ENCODE peak calls at places on chromosomes 7 and 10, in six cellular contexts. One of them, this sample, is unnamed.
A peak's percentile ranks its signal among the peaks of the same experiment; 100 is the strongest.

GRCh38 chr7:44141221-44141850 is at the start of gene MYL7:
- DNase-seq in HFF-Myc: no peak
- DNase-seq in C1 segment of cervical spinal cord: no peak
- DNase-seq in stimulated activated CD4-positive, alpha-beta T cell treated with anti-CD3 and anti-CD28 coated beads, Interleukin-2, amount 100 ng/mL, for 48 hours: no peak
- DNase-seq in ureter: no peak
- DNase-seq in testis: no peak
- DNase-seq in this sample: no peak

GRCh38 chr7:22633954-22634474 is 93.0 kb upstream of the IL6 start:
- DNase-seq in C1 segment of cervical spinal cord: no peak
- DNase-seq in testis: no peak
- DNase-seq in ureter: no peak
- DNase-seq in HFF-Myc: no peak
- DNase-seq in stimulated activated CD4-positive, alpha-beta T cell treated with anti-CD3 and anti-CD28 coated beads, Interleukin-2, amount 100 ng/mL, for 48 hours: no peak
- DNase-seq in this sample: no peak

GRCh38 chr10:30366829-30367228 is 17.8 kb upstream of the MTPAP start:
- DNase-seq in testis: no peak
- DNase-seq in C1 segment of cervical spinal cord: no peak
- DNase-seq in HFF-Myc: no peak
- DNase-seq in ureter: no peak
- DNase-seq in stimulated activated CD4-positive, alpha-beta T cell treated with anti-CD3 and anti-CD28 coated beads, Interleukin-2, amount 100 ng/mL, for 48 hours: no peak
- DNase-seq in this sample: no peak

GRCh38 chr7:156642306-156643045 is 1.9 kb downstream of the RNF32 start:
- DNase-seq in HFF-Myc: no peak
- DNase-seq in stimulated activated CD4-positive, alpha-beta T cell treated with anti-CD3 and anti-CD28 coated beads, Interleukin-2, amount 100 ng/mL, for 48 hours: no peak
- DNase-seq in C1 segment of cervical spinal cord: no peak
- DNase-seq in ureter: no peak
- DNase-seq in testis: no peak
- DNase-seq in this sample: no peak

GRCh38 chr10:78473016-78473415 is 439.4 kb downstream of the RPS24 start:
- DNase-seq in ureter: no peak
- DNase-seq in C1 segment of cervical spinal cord: no peak
- DNase-seq in stimulated activated CD4-positive, alpha-beta T cell treated with anti-CD3 and anti-CD28 coated beads, Interleukin-2, amount 100 ng/mL, for 48 hours: no peak
- DNase-seq in testis: no peak
- DNase-seq in HFF-Myc: no peak
- DNase-seq in this sample: no peak

GRCh38 chr10:36676321-36677169 is 448.9 kb upstream of the ANKRD30A start:
- DNase-seq in stimulated activated CD4-positive, alpha-beta T cell treated with anti-CD3 and anti-CD28 coated beads, Interleukin-2, amount 100 ng/mL, for 48 hours: no peak
- DNase-seq in testis: no peak
- DNase-seq in ureter: no peak
- DNase-seq in C1 segment of cervical spinal cord: no peak
- DNase-seq in HFF-Myc: no peak
- DNase-seq in this sample: no peak

GRCh38 chr10:86878973-86879781 is 78.2 kb downstream of the MMRN2 start:
- DNase-seq in HFF-Myc: no peak
- DNase-seq in ureter: no peak
- DNase-seq in stimulated activated CD4-positive, alpha-beta T cell treated with anti-CD3 and anti-CD28 coated beads, Interleukin-2, amount 100 ng/mL, for 48 hours: no peak
- DNase-seq in C1 segment of cervical spinal cord: no peak
- DNase-seq in testis: no peak
- DNase-seq in this sample: no peak

GRCh38 chr7:138070908-138071307 is 5.4 kb upstream of the AKR1D1 start:
- DNase-seq in C1 segment of cervical spinal cord: no peak
- DNase-seq in HFF-Myc: no peak
- DNase-seq in testis: no peak
- DNase-seq in stimulated activated CD4-positive, alpha-beta T cell treated with anti-CD3 and anti-CD28 coated beads, Interleukin-2, amount 100 ng/mL, for 48 hours: no peak
- DNase-seq in ureter: no peak
- DNase-seq in this sample: no peak

GRCh38 chr10:115335366-115335765 is 242.2 kb downstream of the ATRNL1 start:
- DNase-seq in HFF-Myc: no peak
- DNase-seq in stimulated activated CD4-positive, alpha-beta T cell treated with anti-CD3 and anti-CD28 coated beads, Interleukin-2, amount 100 ng/mL, for 48 hours: no peak
- DNase-seq in C1 segment of cervical spinal cord: no peak
- DNase-seq in testis: no peak
- DNase-seq in ureter: no peak
- DNase-seq in this sample: no peak

GRCh38 chr10:116974442-116975005 is 30.5 kb downstream of the SHTN1 start:
- DNase-seq in C1 segment of cervical spinal cord: no peak
- DNase-seq in ureter: no peak
- DNase-seq in HFF-Myc: peak; percentile 26
- DNase-seq in stimulated activated CD4-positive, alpha-beta T cell treated with anti-CD3 and anti-CD28 coated beads, Interleukin-2, amount 100 ng/mL, for 48 hours: no peak
- DNase-seq in testis: peak; percentile 24
- DNase-seq in this sample: no peak

GRCh38 chr10:61752111-61753011 is 89.6 kb downstream of the CABCOCO1 start:
- DNase-seq in testis: no peak
- DNase-seq in ureter: no peak
- DNase-seq in HFF-Myc: peak; percentile 38
- DNase-seq in C1 segment of cervical spinal cord: no peak
- DNase-seq in stimulated activated CD4-positive, alpha-beta T cell treated with anti-CD3 and anti-CD28 coated beads, Interleukin-2, amount 100 ng/mL, for 48 hours: no peak
- DNase-seq in this sample: no peak

GRCh38 chr10:79331226-79331625 is 16.0 kb upstream of the PPIF start:
- DNase-seq in HFF-Myc: no peak
- DNase-seq in C1 segment of cervical spinal cord: no peak
- DNase-seq in ureter: no peak
- DNase-seq in stimulated activated CD4-positive, alpha-beta T cell treated with anti-CD3 and anti-CD28 coated beads, Interleukin-2, amount 100 ng/mL, for 48 hours: no peak
- DNase-seq in testis: no peak
- DNase-seq in this sample: no peak

GRCh38 chr7:145784809-145785780 is 331.5 kb upstream of the CNTNAP2 start:
- DNase-seq in stimulated activated CD4-positive, alpha-beta T cell treated with anti-CD3 and anti-CD28 coated beads, Interleukin-2, amount 100 ng/mL, for 48 hours: no peak
- DNase-seq in HFF-Myc: no peak
- DNase-seq in C1 segment of cervical spinal cord: no peak
- DNase-seq in testis: no peak
- DNase-seq in ureter: no peak
- DNase-seq in this sample: no peak

GRCh38 chr7:146539836-146540235 is 423.2 kb downstream of the CNTNAP2 start:
- DNase-seq in testis: no peak
- DNase-seq in ureter: no peak
- DNase-seq in stimulated activated CD4-positive, alpha-beta T cell treated with anti-CD3 and anti-CD28 coated beads, Interleukin-2, amount 100 ng/mL, for 48 hours: no peak
- DNase-seq in HFF-Myc: no peak
- DNase-seq in C1 segment of cervical spinal cord: no peak
- DNase-seq in this sample: peak; percentile 35

GRCh38 chr7:18667466-18667865 is 171.9 kb downstream of the HDAC9 start:
- DNase-seq in HFF-Myc: peak; percentile 66
- DNase-seq in stimulated activated CD4-positive, alpha-beta T cell treated with anti-CD3 and anti-CD28 coated beads, Interleukin-2, amount 100 ng/mL, for 48 hours: no peak
- DNase-seq in C1 segment of cervical spinal cord: no peak
- DNase-seq in ureter: no peak
- DNase-seq in testis: no peak
- DNase-seq in this sample: no peak

GRCh38 chr7:20591086-20591485 is 24.4 kb upstream of the ABCB5 start:
- DNase-seq in C1 segment of cervical spinal cord: no peak
- DNase-seq in HFF-Myc: no peak
- DNase-seq in stimulated activated CD4-positive, alpha-beta T cell treated with anti-CD3 and anti-CD28 coated beads, Interleukin-2, amount 100 ng/mL, for 48 hours: no peak
- DNase-seq in ureter: no peak
- DNase-seq in testis: no peak
- DNase-seq in this sample: no peak

GRCh38 chr7:50851891-50852290 is 69.2 kb upstream of the GRB10 start:
- DNase-seq in stimulated activated CD4-positive, alpha-beta T cell treated with anti-CD3 and anti-CD28 coated beads, Interleukin-2, amount 100 ng/mL, for 48 hours: no peak
- DNase-seq in C1 segment of cervical spinal cord: no peak
- DNase-seq in ureter: no peak
- DNase-seq in testis: no peak
- DNase-seq in HFF-Myc: no peak
- DNase-seq in this sample: no peak

GRCh38 chr10:62306663-62307062 is 38.0 kb upstream of the RTKN2 start:
- DNase-seq in stimulated activated CD4-positive, alpha-beta T cell treated with anti-CD3 and anti-CD28 coated beads, Interleukin-2, amount 100 ng/mL, for 48 hours: peak; percentile 2
- DNase-seq in ureter: no peak
- DNase-seq in HFF-Myc: no peak
- DNase-seq in testis: no peak
- DNase-seq in C1 segment of cervical spinal cord: no peak
- DNase-seq in this sample: peak; percentile 70

GRCh38 chr7:124276005-124276606 is 243.2 kb upstream of the TMEM229A start:
- DNase-seq in HFF-Myc: peak; percentile 1
- DNase-seq in ureter: no peak
- DNase-seq in stimulated activated CD4-positive, alpha-beta T cell treated with anti-CD3 and anti-CD28 coated beads, Interleukin-2, amount 100 ng/mL, for 48 hours: no peak
- DNase-seq in C1 segment of cervical spinal cord: no peak
- DNase-seq in testis: peak; percentile 70
- DNase-seq in this sample: peak; percentile 15

GRCh38 chr7:82506702-82507101 is 63.1 kb upstream of the CACNA2D1 start:
- DNase-seq in HFF-Myc: no peak
- DNase-seq in ureter: no peak
- DNase-seq in testis: no peak
- DNase-seq in stimulated activated CD4-positive, alpha-beta T cell treated with anti-CD3 and anti-CD28 coated beads, Interleukin-2, amount 100 ng/mL, for 48 hours: no peak
- DNase-seq in C1 segment of cervical spinal cord: no peak
- DNase-seq in this sample: no peak

GRCh38 chr7:88095-88926 is 104.1 kb upstream of the FAM20C start:
- DNase-seq in testis: no peak
- DNase-seq in ureter: no peak
- DNase-seq in stimulated activated CD4-positive, alpha-beta T cell treated with anti-CD3 and anti-CD28 coated beads, Interleukin-2, amount 100 ng/mL, for 48 hours: no peak
- DNase-seq in C1 segment of cervical spinal cord: no peak
- DNase-seq in HFF-Myc: no peak
- DNase-seq in this sample: no peak

GRCh38 chr7:107998150-107998549 is 4.8 kb downstream of the LAMB1 start:
- DNase-seq in HFF-Myc: no peak
- DNase-seq in stimulated activated CD4-positive, alpha-beta T cell treated with anti-CD3 and anti-CD28 coated beads, Interleukin-2, amount 100 ng/mL, for 48 hours: no peak
- DNase-seq in testis: no peak
- DNase-seq in C1 segment of cervical spinal cord: no peak
- DNase-seq in ureter: no peak
- DNase-seq in this sample: no peak

GRCh38 chr7:2218444-2218785 is 14.3 kb downstream of the MAD1L1 start:
- DNase-seq in C1 segment of cervical spinal cord: no peak
- DNase-seq in ureter: no peak
- DNase-seq in HFF-Myc: no peak
- DNase-seq in stimulated activated CD4-positive, alpha-beta T cell treated with anti-CD3 and anti-CD28 coated beads, Interleukin-2, amount 100 ng/mL, for 48 hours: no peak
- DNase-seq in testis: no peak
- DNase-seq in this sample: no peak

GRCh38 chr10:127013251-127013656 is 108.0 kb downstream of the DOCK1 start:
- DNase-seq in testis: no peak
- DNase-seq in C1 segment of cervical spinal cord: no peak
- DNase-seq in HFF-Myc: no peak
- DNase-seq in stimulated activated CD4-positive, alpha-beta T cell treated with anti-CD3 and anti-CD28 coated beads, Interleukin-2, amount 100 ng/mL, for 48 hours: no peak
- DNase-seq in ureter: no peak
- DNase-seq in this sample: peak; percentile 81

GRCh38 chr10:93604145-93604544 is 3.1 kb upstream of the RBP4 start:
- DNase-seq in stimulated activated CD4-positive, alpha-beta T cell treated with anti-CD3 and anti-CD28 coated beads, Interleukin-2, amount 100 ng/mL, for 48 hours: no peak
- DNase-seq in HFF-Myc: no peak
- DNase-seq in ureter: no peak
- DNase-seq in testis: no peak
- DNase-seq in C1 segment of cervical spinal cord: no peak
- DNase-seq in this sample: no peak

GRCh38 chr7:149495785-149496641 is 1.6 kb downstream of the ZNF746 start:
- DNase-seq in HFF-Myc: peak; percentile 60
- DNase-seq in C1 segment of cervical spinal cord: peak; percentile 33
- DNase-seq in ureter: peak; percentile 67
- DNase-seq in stimulated activated CD4-positive, alpha-beta T cell treated with anti-CD3 and anti-CD28 coated beads, Interleukin-2, amount 100 ng/mL, for 48 hours: no peak
- DNase-seq in testis: peak; percentile 85
- DNase-seq in this sample: peak; percentile 82

GRCh38 chr7:102273749-102274712 is 12.6 kb upstream of the SH2B2 start:
- DNase-seq in HFF-Myc: peak; percentile 30
- DNase-seq in stimulated activated CD4-positive, alpha-beta T cell treated with anti-CD3 and anti-CD28 coated beads, Interleukin-2, amount 100 ng/mL, for 48 hours: no peak
- DNase-seq in ureter: no peak
- DNase-seq in testis: no peak
- DNase-seq in C1 segment of cervical spinal cord: no peak
- DNase-seq in this sample: no peak

GRCh38 chr7:104272767-104273384 is 55.5 kb upstream of the LHFPL3 start:
- DNase-seq in HFF-Myc: peak; percentile 15
- DNase-seq in testis: no peak
- DNase-seq in C1 segment of cervical spinal cord: no peak
- DNase-seq in stimulated activated CD4-positive, alpha-beta T cell treated with anti-CD3 and anti-CD28 coated beads, Interleukin-2, amount 100 ng/mL, for 48 hours: no peak
- DNase-seq in ureter: no peak
- DNase-seq in this sample: no peak

GRCh38 chr7:25186436-25186835 is 41.9 kb downstream of the NPVF start:
- DNase-seq in stimulated activated CD4-positive, alpha-beta T cell treated with anti-CD3 and anti-CD28 coated beads, Interleukin-2, amount 100 ng/mL, for 48 hours: no peak
- DNase-seq in ureter: no peak
- DNase-seq in C1 segment of cervical spinal cord: no peak
- DNase-seq in testis: no peak
- DNase-seq in HFF-Myc: no peak
- DNase-seq in this sample: no peak

GRCh38 chr7:91310829-91311460 is 46.7 kb downstream of the FZD1 start:
- DNase-seq in ureter: no peak
- DNase-seq in C1 segment of cervical spinal cord: no peak
- DNase-seq in testis: no peak
- DNase-seq in stimulated activated CD4-positive, alpha-beta T cell treated with anti-CD3 and anti-CD28 coated beads, Interleukin-2, amount 100 ng/mL, for 48 hours: no peak
- DNase-seq in HFF-Myc: no peak
- DNase-seq in this sample: no peak

GRCh38 chr10:63237396-63237795 is 104.3 kb downstream of the NRBF2 start:
- DNase-seq in HFF-Myc: no peak
- DNase-seq in ureter: no peak
- DNase-seq in stimulated activated CD4-positive, alpha-beta T cell treated with anti-CD3 and anti-CD28 coated beads, Interleukin-2, amount 100 ng/mL, for 48 hours: no peak
- DNase-seq in testis: no peak
- DNase-seq in C1 segment of cervical spinal cord: no peak
- DNase-seq in this sample: no peak

GRCh38 chr10:86599729-86600128 is 54.6 kb upstream of the OPN4 start:
- DNase-seq in ureter: peak; percentile 46
- DNase-seq in HFF-Myc: no peak
- DNase-seq in stimulated activated CD4-positive, alpha-beta T cell treated with anti-CD3 and anti-CD28 coated beads, Interleukin-2, amount 100 ng/mL, for 48 hours: no peak
- DNase-seq in C1 segment of cervical spinal cord: no peak
- DNase-seq in testis: no peak
- DNase-seq in this sample: no peak

GRCh38 chr10:18822156-18822555 is 162.9 kb downstream of the ARL5B start:
- DNase-seq in testis: peak; percentile 30
- DNase-seq in ureter: no peak
- DNase-seq in stimulated activated CD4-positive, alpha-beta T cell treated with anti-CD3 and anti-CD28 coated beads, Interleukin-2, amount 100 ng/mL, for 48 hours: no peak
- DNase-seq in C1 segment of cervical spinal cord: no peak
- DNase-seq in HFF-Myc: no peak
- DNase-seq in this sample: no peak

GRCh38 chr7:149093228-149093627 is 2.7 kb upstream of the ZNF786 start:
- DNase-seq in testis: no peak
- DNase-seq in ureter: no peak
- DNase-seq in stimulated activated CD4-positive, alpha-beta T cell treated with anti-CD3 and anti-CD28 coated beads, Interleukin-2, amount 100 ng/mL, for 48 hours: no peak
- DNase-seq in C1 segment of cervical spinal cord: no peak
- DNase-seq in HFF-Myc: no peak
- DNase-seq in this sample: no peak

GRCh38 chr7:50393547-50394252 is 56.5 kb downstream of the FIGNL1 start:
- DNase-seq in stimulated activated CD4-positive, alpha-beta T cell treated with anti-CD3 and anti-CD28 coated beads, Interleukin-2, amount 100 ng/mL, for 48 hours: no peak
- DNase-seq in HFF-Myc: no peak
- DNase-seq in testis: no peak
- DNase-seq in ureter: no peak
- DNase-seq in C1 segment of cervical spinal cord: no peak
- DNase-seq in this sample: no peak

GRCh38 chr7:12423355-12423994 is 19.8 kb upstream of the VWDE start:
- DNase-seq in testis: no peak
- DNase-seq in HFF-Myc: peak; percentile 20
- DNase-seq in ureter: no peak
- DNase-seq in stimulated activated CD4-positive, alpha-beta T cell treated with anti-CD3 and anti-CD28 coated beads, Interleukin-2, amount 100 ng/mL, for 48 hours: no peak
- DNase-seq in C1 segment of cervical spinal cord: no peak
- DNase-seq in this sample: no peak